ENCODE peak calls at places on chromosomes 11 and 22, in ten cellular contexts. One of them, this sample, is unnamed.

GRCh38 chr22:35039625-35040024 is 26.3 kb upstream of the ISX start:
- DNase-seq in tibial nerve: no peak
- DNase-seq in sigmoid colon: no peak
- DNase-seq in transverse colon: no peak
- DNase-seq in ovary: no peak
- DNase-seq in stomach: no peak
- DNase-seq in esophagus muscularis mucosa: no peak
- DNase-seq in A549: no peak
- DNase-seq in K562: no peak
- DNase-seq in HepG2: no peak
- DNase-seq in this sample: peak; percentile 23

GRCh38 chr11:114846040-114846791 is 167.9 kb downstream of the NXPE2 start:
- DNase-seq in tibial nerve: no peak
- DNase-seq in sigmoid colon: no peak
- DNase-seq in transverse colon: no peak
- DNase-seq in ovary: no peak
- DNase-seq in stomach: no peak
- DNase-seq in esophagus muscularis mucosa: peak; percentile 72
- DNase-seq in A549: peak; percentile 10
- DNase-seq in K562: no peak
- DNase-seq in HepG2: no peak
- DNase-seq in this sample: peak; percentile 22

GRCh38 chr11:111586305-111586915 is 15.8 kb upstream of the SIK2 start:
- DNase-seq in tibial nerve: peak; percentile 71
- DNase-seq in sigmoid colon: no peak
- DNase-seq in transverse colon: no peak
- DNase-seq in ovary: no peak
- DNase-seq in stomach: peak; percentile 44
- DNase-seq in esophagus muscularis mucosa: no peak
- DNase-seq in A549: peak; percentile 56
- DNase-seq in K562: peak; percentile 25
- DNase-seq in HepG2: peak; percentile 51
- DNase-seq in this sample: peak; percentile 27

GRCh38 chr11:4891996-4892640 is 10.4 kb downstream of the OR51T1 start:
- DNase-seq in tibial nerve: no peak
- DNase-seq in sigmoid colon: no peak
- DNase-seq in transverse colon: no peak
- DNase-seq in ovary: no peak
- DNase-seq in stomach: no peak
- DNase-seq in esophagus muscularis mucosa: no peak
- DNase-seq in A549: no peak
- DNase-seq in K562: peak; percentile 22
- DNase-seq in HepG2: no peak
- DNase-seq in this sample: no peak

GRCh38 chr11:5232150-5232549 is 2.1 kb downstream of the HBD start:
- DNase-seq in tibial nerve: no peak
- DNase-seq in sigmoid colon: no peak
- DNase-seq in transverse colon: no peak
- DNase-seq in ovary: no peak
- DNase-seq in stomach: no peak
- DNase-seq in esophagus muscularis mucosa: no peak
- DNase-seq in A549: no peak
- DNase-seq in K562: no peak
- DNase-seq in HepG2: no peak
- DNase-seq in this sample: no peak

GRCh38 chr22:29031236-29031982 is 30.2 kb downstream of the C22orf31 start:
- DNase-seq in tibial nerve: peak; percentile 62
- DNase-seq in sigmoid colon: peak; percentile 87
- DNase-seq in transverse colon: peak; percentile 40
- DNase-seq in ovary: peak; percentile 67
- DNase-seq in stomach: peak; percentile 44
- DNase-seq in esophagus muscularis mucosa: no peak
- DNase-seq in A549: peak; percentile 91
- DNase-seq in K562: peak; percentile 52
- DNase-seq in HepG2: peak; percentile 93
- DNase-seq in this sample: peak; percentile 70

GRCh38 chr22:38184788-38185187 is 3.2 kb upstream of the PLA2G6 start:
- DNase-seq in tibial nerve: no peak
- DNase-seq in sigmoid colon: no peak
- DNase-seq in transverse colon: no peak
- DNase-seq in ovary: no peak
- DNase-seq in stomach: no peak
- DNase-seq in esophagus muscularis mucosa: no peak
- DNase-seq in A549: no peak
- DNase-seq in K562: no peak
- DNase-seq in HepG2: no peak
- DNase-seq in this sample: no peak

GRCh38 chr22:40265783-40266182 is 80.5 kb upstream of the ADSL start:
- DNase-seq in tibial nerve: no peak
- DNase-seq in sigmoid colon: no peak
- DNase-seq in transverse colon: no peak
- DNase-seq in ovary: no peak
- DNase-seq in stomach: no peak
- DNase-seq in esophagus muscularis mucosa: no peak
- DNase-seq in A549: no peak
- DNase-seq in K562: no peak
- DNase-seq in HepG2: no peak
- DNase-seq in this sample: no peak

GRCh38 chr11:73322986-73323306 is 14.9 kb downstream of the ARHGEF17 start:
- DNase-seq in tibial nerve: no peak
- DNase-seq in sigmoid colon: no peak
- DNase-seq in transverse colon: no peak
- DNase-seq in ovary: no peak
- DNase-seq in stomach: no peak
- DNase-seq in esophagus muscularis mucosa: no peak
- DNase-seq in A549: no peak
- DNase-seq in K562: no peak
- DNase-seq in HepG2: no peak
- DNase-seq in this sample: no peak

GRCh38 chr11:123061403-123062157 is at the start of gene HSPA8:
- DNase-seq in tibial nerve: peak; percentile 59
- DNase-seq in sigmoid colon: peak; percentile 90
- DNase-seq in transverse colon: peak; percentile 75
- DNase-seq in ovary: peak; percentile 79
- DNase-seq in stomach: peak; percentile 60
- DNase-seq in esophagus muscularis mucosa: peak; percentile 92
- DNase-seq in A549: peak; percentile 62
- DNase-seq in K562: peak; percentile 53
- DNase-seq in HepG2: peak; percentile 46
- DNase-seq in this sample: peak; percentile 36

GRCh38 chr22:46902998-46903916 is 140.8 kb downstream of the TBC1D22A start:
- DNase-seq in tibial nerve: no peak
- DNase-seq in sigmoid colon: no peak
- DNase-seq in transverse colon: no peak
- DNase-seq in ovary: no peak
- DNase-seq in stomach: peak; percentile 19
- DNase-seq in esophagus muscularis mucosa: no peak
- DNase-seq in A549: no peak
- DNase-seq in K562: no peak
- DNase-seq in HepG2: no peak
- DNase-seq in this sample: no peak

DNA sequence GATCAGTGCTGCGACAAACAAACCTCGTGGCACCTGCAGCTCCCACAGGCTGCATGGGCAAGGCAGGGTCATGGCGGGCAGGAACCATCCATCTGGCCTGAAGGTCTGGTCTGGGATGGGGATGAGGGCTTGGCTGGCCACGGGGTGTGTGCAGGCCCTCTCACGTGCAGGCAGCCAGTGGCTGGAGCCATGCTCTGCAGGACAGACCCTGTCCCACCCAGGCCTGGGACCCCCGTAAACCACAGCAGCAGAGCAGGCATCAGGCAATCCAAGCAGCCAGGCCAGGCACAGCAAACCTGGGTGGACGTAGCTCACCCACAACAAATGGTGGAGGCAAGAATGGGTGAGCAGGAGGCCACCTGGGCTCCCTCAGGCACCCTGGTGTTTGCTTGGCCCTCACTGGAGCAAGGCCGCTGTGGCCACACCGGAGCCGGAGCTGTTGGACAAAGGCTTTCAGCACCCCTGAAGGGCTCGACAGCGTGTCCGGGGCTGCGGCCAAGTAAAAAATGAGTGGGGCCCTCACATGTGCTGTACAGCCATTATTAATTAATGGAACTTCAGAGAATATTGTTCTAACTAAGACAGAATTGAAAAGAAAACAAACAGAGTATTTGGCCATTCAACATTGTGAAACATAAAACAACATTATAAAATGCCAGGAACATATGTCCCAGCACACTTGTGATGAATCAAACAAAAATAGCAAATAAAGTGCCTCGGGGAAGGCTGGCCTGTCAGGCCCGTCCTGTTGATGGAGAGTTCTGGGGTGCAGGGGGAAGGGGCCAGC is 24.0 kb upstream of the GNB1L start:
- DNase-seq in tibial nerve: no peak
- DNase-seq in sigmoid colon: peak; percentile 56
- DNase-seq in transverse colon: no peak
- DNase-seq in ovary: peak; percentile 23
- DNase-seq in stomach: no peak
- DNase-seq in esophagus muscularis mucosa: no peak
- DNase-seq in A549: no peak
- DNase-seq in K562: no peak
- DNase-seq in HepG2: no peak
- DNase-seq in this sample: peak; percentile 34
- TF ChIP-seq EP300 in tibial nerve: no peak
- TF ChIP-seq EP300 in sigmoid colon: no peak
- TF ChIP-seq EP300 in transverse colon: no peak
- TF ChIP-seq EP300 in ovary: no peak
- TF ChIP-seq EP300 in stomach: no peak
- TF ChIP-seq EP300 in esophagus muscularis mucosa: no peak
- TF ChIP-seq EP300 in A549: no peak
- TF ChIP-seq EP300 in K562: no peak
- TF ChIP-seq EP300 in HepG2: no peak
- TF ChIP-seq EP300 in this sample: no peak

GRCh38 chr11:62004473-62004872 is 37.0 kb upstream of the FTH1 start:
- DNase-seq in tibial nerve: peak; percentile 9
- DNase-seq in sigmoid colon: no peak
- DNase-seq in transverse colon: peak; percentile 33
- DNase-seq in ovary: peak; percentile 31
- DNase-seq in stomach: no peak
- DNase-seq in esophagus muscularis mucosa: no peak
- DNase-seq in A549: no peak
- DNase-seq in K562: no peak
- DNase-seq in HepG2: no peak
- DNase-seq in this sample: no peak
- TF ChIP-seq EP300 in tibial nerve: no peak
- TF ChIP-seq EP300 in sigmoid colon: no peak
- TF ChIP-seq EP300 in transverse colon: no peak
- TF ChIP-seq EP300 in ovary: no peak
- TF ChIP-seq EP300 in stomach: no peak
- TF ChIP-seq EP300 in esophagus muscularis mucosa: no peak
- TF ChIP-seq EP300 in A549: no peak
- TF ChIP-seq EP300 in K562: no peak
- TF ChIP-seq EP300 in HepG2: no peak
- TF ChIP-seq EP300 in this sample: no peak

GRCh38 chr11:16999116-16999515 is 15.1 kb downstream of the PLEKHA7 start:
- DNase-seq in tibial nerve: no peak
- DNase-seq in sigmoid colon: no peak
- DNase-seq in transverse colon: no peak
- DNase-seq in ovary: no peak
- DNase-seq in stomach: no peak
- DNase-seq in esophagus muscularis mucosa: no peak
- DNase-seq in A549: no peak
- DNase-seq in K562: no peak
- DNase-seq in HepG2: no peak
- DNase-seq in this sample: no peak

GRCh38 chr11:16997624-16998023 is 16.6 kb downstream of the PLEKHA7 start:
- DNase-seq in tibial nerve: no peak
- DNase-seq in sigmoid colon: no peak
- DNase-seq in transverse colon: peak; percentile 79
- DNase-seq in ovary: no peak
- DNase-seq in stomach: peak; percentile 29
- DNase-seq in esophagus muscularis mucosa: no peak
- DNase-seq in A549: no peak
- DNase-seq in K562: no peak
- DNase-seq in HepG2: peak; percentile 43
- DNase-seq in this sample: no peak

GRCh38 chr11:16992846-16993245 is 21.4 kb downstream of the PLEKHA7 start:
- DNase-seq in tibial nerve: no peak
- DNase-seq in sigmoid colon: no peak
- DNase-seq in transverse colon: no peak
- DNase-seq in ovary: no peak
- DNase-seq in stomach: no peak
- DNase-seq in esophagus muscularis mucosa: no peak
- DNase-seq in A549: no peak
- DNase-seq in K562: no peak
- DNase-seq in HepG2: no peak
- DNase-seq in this sample: no peak

GRCh38 chr11:16989554-16989953 is 24.7 kb downstream of the PLEKHA7 start:
- DNase-seq in tibial nerve: no peak
- DNase-seq in sigmoid colon: no peak
- DNase-seq in transverse colon: no peak
- DNase-seq in ovary: no peak
- DNase-seq in stomach: no peak
- DNase-seq in esophagus muscularis mucosa: no peak
- DNase-seq in A549: no peak
- DNase-seq in K562: no peak
- DNase-seq in HepG2: no peak
- DNase-seq in this sample: no peak

DNA sequence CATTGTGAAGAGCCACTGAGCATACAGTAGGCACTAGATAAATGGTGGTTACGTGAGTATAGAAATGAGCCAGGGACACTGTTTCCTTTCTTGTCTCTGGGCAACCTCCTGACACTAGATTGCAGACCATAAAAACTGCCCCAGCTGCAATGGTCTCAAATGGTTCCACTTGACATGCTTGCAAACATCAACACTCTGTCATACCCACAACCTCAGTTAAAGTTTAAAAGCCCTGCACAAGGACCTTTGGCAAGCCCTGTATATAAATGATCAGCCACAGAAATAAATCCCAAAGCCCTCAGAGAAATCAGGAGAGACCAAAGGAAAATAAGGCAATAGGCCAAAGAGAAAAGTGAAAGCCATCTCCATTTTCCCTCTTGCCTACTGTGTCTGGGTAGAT is 20.7 kb downstream of the PLEKHA7 start:
- DNase-seq in tibial nerve: no peak
- DNase-seq in sigmoid colon: no peak
- DNase-seq in transverse colon: no peak
- DNase-seq in ovary: no peak
- DNase-seq in stomach: no peak
- DNase-seq in esophagus muscularis mucosa: no peak
- DNase-seq in A549: no peak
- DNase-seq in K562: no peak
- DNase-seq in HepG2: no peak
- DNase-seq in this sample: no peak
- TF ChIP-seq EP300 in tibial nerve: no peak
- TF ChIP-seq EP300 in sigmoid colon: no peak
- TF ChIP-seq EP300 in transverse colon: no peak
- TF ChIP-seq EP300 in ovary: no peak
- TF ChIP-seq EP300 in stomach: no peak
- TF ChIP-seq EP300 in esophagus muscularis mucosa: no peak
- TF ChIP-seq EP300 in A549: no peak
- TF ChIP-seq EP300 in K562: no peak
- TF ChIP-seq EP300 in HepG2: no peak
- TF ChIP-seq EP300 in this sample: no peak

DNA sequence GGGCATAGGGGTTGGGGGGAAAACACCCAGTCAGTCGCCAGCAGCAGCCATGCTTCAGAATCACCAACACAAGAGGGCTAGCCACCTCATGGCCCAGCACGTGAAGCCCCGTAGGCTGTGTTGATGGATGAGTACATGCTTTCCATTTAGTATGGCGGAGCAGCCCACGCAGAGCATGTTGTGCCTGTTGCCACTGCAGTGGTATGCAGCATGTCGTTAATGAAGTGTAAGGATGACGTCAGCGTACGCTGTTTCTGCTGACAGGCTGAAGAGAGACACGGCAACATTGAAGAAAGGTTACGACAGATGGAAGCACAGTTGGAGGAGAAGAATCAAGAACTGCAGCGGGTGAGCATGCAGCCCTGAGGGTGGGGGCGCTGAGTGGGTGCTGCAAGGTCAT is 62.7 kb downstream of the PPFIA1 start:
- DNase-seq in tibial nerve: no peak
- DNase-seq in sigmoid colon: no peak
- DNase-seq in transverse colon: no peak
- DNase-seq in ovary: no peak
- DNase-seq in stomach: no peak
- DNase-seq in esophagus muscularis mucosa: no peak
- DNase-seq in A549: no peak
- DNase-seq in K562: no peak
- DNase-seq in HepG2: no peak
- DNase-seq in this sample: no peak
- TF ChIP-seq EP300 in tibial nerve: no peak
- TF ChIP-seq EP300 in sigmoid colon: no peak
- TF ChIP-seq EP300 in transverse colon: no peak
- TF ChIP-seq EP300 in ovary: no peak
- TF ChIP-seq EP300 in stomach: no peak
- TF ChIP-seq EP300 in esophagus muscularis mucosa: no peak
- TF ChIP-seq EP300 in A549: no peak
- TF ChIP-seq EP300 in K562: no peak
- TF ChIP-seq EP300 in HepG2: no peak
- TF ChIP-seq EP300 in this sample: no peak